ENCODE peak calls at places on chromosomes 16 and 17, in nine cellular contexts. One of them, this sample, is unnamed.

GRCh38 chr17:20975566-20975965 is 67.2 kb downstream of the USP22 start:
- DNase-seq in GM23248: peak; percentile 31
- DNase-seq in PC-3: peak; percentile 43
- DNase-seq in fibroblast of lung: no peak
- DNase-seq in neural progenitor cell: no peak
- DNase-seq in astrocyte: no peak
- DNase-seq in mammary epithelial cell: peak; percentile 74
- DNase-seq in HCT116: no peak
- DNase-seq in GM23338: no peak
- DNase-seq in this sample: no peak

GRCh38 chr16:68898026-68898425 is 54.7 kb downstream of the TANGO6 start:
- DNase-seq in PC-3: no peak
- DNase-seq in GM23338: no peak
- DNase-seq in GM23248: no peak
- DNase-seq in fibroblast of lung: no peak
- DNase-seq in HCT116: no peak
- DNase-seq in astrocyte: no peak
- DNase-seq in neural progenitor cell: no peak
- DNase-seq in mammary epithelial cell: no peak
- DNase-seq in this sample: no peak

GRCh38 chr16:84214451-84215066 is 23.6 kb downstream of the ADAD2 start:
- DNase-seq in HCT116: no peak
- DNase-seq in astrocyte: no peak
- DNase-seq in GM23338: no peak
- DNase-seq in PC-3: no peak
- DNase-seq in fibroblast of lung: no peak
- DNase-seq in mammary epithelial cell: no peak
- DNase-seq in neural progenitor cell: no peak
- DNase-seq in GM23248: no peak
- DNase-seq in this sample: no peak

GRCh38 chr16:24988593-24989338 is 26.4 kb downstream of the ARHGAP17 start:
- DNase-seq in astrocyte: peak; percentile 82
- DNase-seq in fibroblast of lung: peak; percentile 74
- DNase-seq in PC-3: peak; percentile 92
- DNase-seq in HCT116: peak; percentile 6
- DNase-seq in GM23248: peak; percentile 88
- DNase-seq in GM23338: no peak
- DNase-seq in neural progenitor cell: no peak
- DNase-seq in mammary epithelial cell: peak; percentile 82
- DNase-seq in this sample: peak; percentile 92

GRCh38 chr17:66353937-66354401 is 51.6 kb downstream of the PRKCA start:
- DNase-seq in GM23248: peak; percentile 46
- DNase-seq in fibroblast of lung: peak; percentile 57
- DNase-seq in mammary epithelial cell: no peak
- DNase-seq in PC-3: no peak
- DNase-seq in neural progenitor cell: no peak
- DNase-seq in GM23338: no peak
- DNase-seq in HCT116: no peak
- DNase-seq in astrocyte: peak; percentile 85
- DNase-seq in this sample: peak; percentile 79

GRCh38 chr16:57260294-57260929 is 15.4 kb downstream of the ARL2BP start:
- DNase-seq in HCT116: no peak
- DNase-seq in GM23248: peak; percentile 79
- DNase-seq in fibroblast of lung: peak; percentile 66
- DNase-seq in PC-3: peak; percentile 65
- DNase-seq in GM23338: peak; percentile 79
- DNase-seq in neural progenitor cell: peak; percentile 87
- DNase-seq in mammary epithelial cell: peak; percentile 84
- DNase-seq in astrocyte: peak; percentile 67
- DNase-seq in this sample: peak; percentile 98

GRCh38 chr17:20922128-20922670 is 120.6 kb downstream of the USP22 start:
- DNase-seq in fibroblast of lung: peak; percentile 55
- DNase-seq in PC-3: peak; percentile 23
- DNase-seq in astrocyte: peak; percentile 56
- DNase-seq in neural progenitor cell: no peak
- DNase-seq in GM23248: peak; percentile 66
- DNase-seq in GM23338: no peak
- DNase-seq in mammary epithelial cell: peak; percentile 37
- DNase-seq in HCT116: no peak
- DNase-seq in this sample: peak; percentile 18

GRCh38 chr16:12186774-12187335 is 210.3 kb downstream of the SNX29 start:
- DNase-seq in fibroblast of lung: peak; percentile 44
- DNase-seq in PC-3: peak; percentile 62
- DNase-seq in astrocyte: no peak
- DNase-seq in GM23248: peak; percentile 36
- DNase-seq in GM23338: no peak
- DNase-seq in mammary epithelial cell: peak; percentile 5
- DNase-seq in neural progenitor cell: no peak
- DNase-seq in HCT116: no peak
- DNase-seq in this sample: peak; percentile 52

GRCh38 chr16:75309156-75309555 is 57.7 kb upstream of the BCAR1 start:
- DNase-seq in mammary epithelial cell: no peak
- DNase-seq in PC-3: no peak
- DNase-seq in neural progenitor cell: peak; percentile 34
- DNase-seq in fibroblast of lung: no peak
- DNase-seq in astrocyte: no peak
- DNase-seq in GM23248: no peak
- DNase-seq in HCT116: no peak
- DNase-seq in GM23338: peak; percentile 35
- DNase-seq in this sample: no peak
- H4K20me1 ChIP-seq in mammary epithelial cell: no peaks in the 10 kb centered on the region
- H4K20me1 ChIP-seq in PC-3: no peaks in the 10 kb centered on the region
- H4K20me1 ChIP-seq in neural progenitor cell: peaks cover 13% of the 10 kb centered on the region
- H4K20me1 ChIP-seq in fibroblast of lung: no peaks in the 10 kb centered on the region
- H4K20me1 ChIP-seq in astrocyte: no peaks in the 10 kb centered on the region
- H4K20me1 ChIP-seq in GM23248: no peaks in the 10 kb centered on the region
- H4K20me1 ChIP-seq in HCT116: no peaks in the 10 kb centered on the region
- H4K20me1 ChIP-seq in GM23338: peaks cover 3% of the 10 kb centered on the region
- H4K20me1 ChIP-seq in this sample: no peaks in the 10 kb centered on the region

GRCh38 chr17:63138713-63139112 is 172.7 kb downstream of the TANC2 start:
- DNase-seq in fibroblast of lung: peak; percentile 22
- DNase-seq in mammary epithelial cell: no peak
- DNase-seq in astrocyte: peak; percentile 39
- DNase-seq in HCT116: no peak
- DNase-seq in GM23338: no peak
- DNase-seq in neural progenitor cell: no peak
- DNase-seq in GM23248: peak; percentile 28
- DNase-seq in PC-3: no peak
- DNase-seq in this sample: no peak
- H4K20me1 ChIP-seq in fibroblast of lung: no peaks in the 10 kb centered on the region
- H4K20me1 ChIP-seq in mammary epithelial cell: no peaks in the 10 kb centered on the region
- H4K20me1 ChIP-seq in astrocyte: peaks cover 27% of the 10 kb centered on the region
- H4K20me1 ChIP-seq in HCT116: no peaks in the 10 kb centered on the region
- H4K20me1 ChIP-seq in GM23338: no peaks in the 10 kb centered on the region
- H4K20me1 ChIP-seq in neural progenitor cell: no peaks in the 10 kb centered on the region
- H4K20me1 ChIP-seq in GM23248: no peaks in the 10 kb centered on the region
- H4K20me1 ChIP-seq in PC-3: no peaks in the 10 kb centered on the region
- H4K20me1 ChIP-seq in this sample: no peaks in the 10 kb centered on the region

GRCh38 chr16:22787456-22788189 is 26.3 kb upstream of the HS3ST2 start:
- DNase-seq in GM23338: no peak
- DNase-seq in fibroblast of lung: no peak
- DNase-seq in HCT116: no peak
- DNase-seq in GM23248: peak; percentile 91
- DNase-seq in mammary epithelial cell: peak; percentile 86
- DNase-seq in astrocyte: peak; percentile 12
- DNase-seq in neural progenitor cell: no peak
- DNase-seq in PC-3: peak; percentile 87
- DNase-seq in this sample: no peak

GRCh38 chr16:22784690-22785214 is 29.2 kb upstream of the HS3ST2 start:
- DNase-seq in GM23248: no peak
- DNase-seq in GM23338: no peak
- DNase-seq in astrocyte: no peak
- DNase-seq in PC-3: no peak
- DNase-seq in HCT116: no peak
- DNase-seq in mammary epithelial cell: peak; percentile 50
- DNase-seq in fibroblast of lung: no peak
- DNase-seq in neural progenitor cell: no peak
- DNase-seq in this sample: no peak

GRCh38 chr16:22786691-22787090 is 27.3 kb upstream of the HS3ST2 start:
- DNase-seq in astrocyte: no peak
- DNase-seq in neural progenitor cell: no peak
- DNase-seq in fibroblast of lung: no peak
- DNase-seq in HCT116: no peak
- DNase-seq in mammary epithelial cell: no peak
- DNase-seq in GM23338: no peak
- DNase-seq in GM23248: peak; percentile 15
- DNase-seq in PC-3: no peak
- DNase-seq in this sample: no peak

GRCh38 chr16:22786284-22786683 is 27.7 kb upstream of the HS3ST2 start:
- DNase-seq in GM23338: no peak
- DNase-seq in mammary epithelial cell: no peak
- DNase-seq in HCT116: no peak
- DNase-seq in PC-3: no peak
- DNase-seq in fibroblast of lung: no peak
- DNase-seq in astrocyte: no peak
- DNase-seq in neural progenitor cell: no peak
- DNase-seq in GM23248: no peak
- DNase-seq in this sample: no peak

GRCh38 chr16:22785552-22785951 is 28.4 kb upstream of the HS3ST2 start:
- DNase-seq in HCT116: no peak
- DNase-seq in PC-3: no peak
- DNase-seq in fibroblast of lung: no peak
- DNase-seq in mammary epithelial cell: no peak
- DNase-seq in neural progenitor cell: no peak
- DNase-seq in GM23248: no peak
- DNase-seq in astrocyte: no peak
- DNase-seq in GM23338: no peak
- DNase-seq in this sample: no peak
- H4K20me1 ChIP-seq in HCT116: no peaks in the 10 kb centered on the region
- H4K20me1 ChIP-seq in PC-3: no peaks in the 10 kb centered on the region
- H4K20me1 ChIP-seq in fibroblast of lung: no peaks in the 10 kb centered on the region
- H4K20me1 ChIP-seq in mammary epithelial cell: no peaks in the 10 kb centered on the region
- H4K20me1 ChIP-seq in neural progenitor cell: no peaks in the 10 kb centered on the region
- H4K20me1 ChIP-seq in GM23248: no peaks in the 10 kb centered on the region
- H4K20me1 ChIP-seq in astrocyte: no peaks in the 10 kb centered on the region
- H4K20me1 ChIP-seq in GM23338: no peaks in the 10 kb centered on the region
- H4K20me1 ChIP-seq in this sample: no peaks in the 10 kb centered on the region

GRCh38 chr16:20879175-20880053 is 20.7 kb downstream of the DCUN1D3 start:
- DNase-seq in GM23248: peak; percentile 58
- DNase-seq in PC-3: peak; percentile 35
- DNase-seq in neural progenitor cell: no peak
- DNase-seq in HCT116: no peak
- DNase-seq in GM23338: no peak
- DNase-seq in mammary epithelial cell: peak; percentile 61
- DNase-seq in fibroblast of lung: peak; percentile 62
- DNase-seq in astrocyte: peak; percentile 76
- DNase-seq in this sample: peak; percentile 80
- H4K20me1 ChIP-seq in GM23248: peaks cover 21% of the 10 kb centered on the region
- H4K20me1 ChIP-seq in PC-3: peaks cover 8% of the 10 kb centered on the region
- H4K20me1 ChIP-seq in neural progenitor cell: peaks cover 9% of the 10 kb centered on the region
- H4K20me1 ChIP-seq in HCT116: no peaks in the 10 kb centered on the region
- H4K20me1 ChIP-seq in GM23338: peaks cover 6% of the 10 kb centered on the region
- H4K20me1 ChIP-seq in mammary epithelial cell: no peaks in the 10 kb centered on the region
- H4K20me1 ChIP-seq in fibroblast of lung: no peaks in the 10 kb centered on the region
- H4K20me1 ChIP-seq in astrocyte: peaks cover 90% of the 10 kb centered on the region
- H4K20me1 ChIP-seq in this sample: peaks cover 4% of the 10 kb centered on the region

GRCh38 chr17:75371339-75371738 is 34.1 kb downstream of the GRB2 start:
- DNase-seq in GM23338: no peak
- DNase-seq in HCT116: no peak
- DNase-seq in mammary epithelial cell: no peak
- DNase-seq in astrocyte: no peak
- DNase-seq in fibroblast of lung: no peak
- DNase-seq in PC-3: no peak
- DNase-seq in GM23248: no peak
- DNase-seq in neural progenitor cell: no peak
- DNase-seq in this sample: no peak

GRCh38 chr17:75373290-75373689 is 32.2 kb downstream of the GRB2 start:
- DNase-seq in HCT116: no peak
- DNase-seq in astrocyte: no peak
- DNase-seq in mammary epithelial cell: no peak
- DNase-seq in GM23338: no peak
- DNase-seq in PC-3: no peak
- DNase-seq in GM23248: no peak
- DNase-seq in fibroblast of lung: no peak
- DNase-seq in neural progenitor cell: no peak
- DNase-seq in this sample: no peak

GRCh38 chr17:75370288-75370687 is 35.2 kb downstream of the GRB2 start:
- DNase-seq in astrocyte: no peak
- DNase-seq in neural progenitor cell: no peak
- DNase-seq in fibroblast of lung: no peak
- DNase-seq in PC-3: no peak
- DNase-seq in mammary epithelial cell: peak; percentile 46
- DNase-seq in GM23248: no peak
- DNase-seq in HCT116: no peak
- DNase-seq in GM23338: no peak
- DNase-seq in this sample: no peak

GRCh38 chr17:75367312-75367711 is 38.2 kb downstream of the GRB2 start:
- DNase-seq in HCT116: no peak
- DNase-seq in PC-3: peak; percentile 67
- DNase-seq in mammary epithelial cell: peak; percentile 78
- DNase-seq in neural progenitor cell: no peak
- DNase-seq in astrocyte: peak; percentile 65
- DNase-seq in fibroblast of lung: no peak
- DNase-seq in GM23248: peak; percentile 32
- DNase-seq in GM23338: no peak
- DNase-seq in this sample: no peak

DNA sequence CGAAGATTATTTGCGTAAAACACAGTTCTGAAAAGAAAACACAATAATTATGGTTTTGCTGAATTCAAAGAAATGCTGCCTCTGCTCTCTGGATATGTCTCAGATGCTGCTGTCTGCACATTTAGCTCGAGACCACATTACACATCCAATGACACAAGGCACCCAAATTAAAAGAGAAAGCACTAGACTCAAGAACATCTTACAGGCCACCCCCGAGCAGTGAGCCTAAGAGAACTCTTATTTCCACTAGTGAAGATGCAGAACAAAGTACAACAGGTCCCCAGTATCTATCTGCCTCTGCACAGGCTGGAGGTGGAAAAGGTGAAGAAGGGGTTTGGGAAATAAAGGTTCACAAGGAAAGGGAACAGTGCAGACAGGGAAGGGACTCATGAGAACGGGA is 33.5 kb downstream of the GRB2 start:
- DNase-seq in mammary epithelial cell: no peak
- DNase-seq in GM23248: no peak
- DNase-seq in fibroblast of lung: no peak
- DNase-seq in astrocyte: no peak
- DNase-seq in PC-3: no peak
- DNase-seq in GM23338: no peak
- DNase-seq in HCT116: no peak
- DNase-seq in neural progenitor cell: no peak
- DNase-seq in this sample: no peak
- H4K20me1 ChIP-seq in mammary epithelial cell: peaks cover 2% of the 10 kb centered on the region
- H4K20me1 ChIP-seq in GM23248: peaks cover 17% of the 10 kb centered on the region
- H4K20me1 ChIP-seq in fibroblast of lung: peaks cover 6% of the 10 kb centered on the region
- H4K20me1 ChIP-seq in astrocyte: peaks cover 92% of the 10 kb centered on the region
- H4K20me1 ChIP-seq in PC-3: peaks cover 25% of the 10 kb centered on the region
- H4K20me1 ChIP-seq in GM23338: peaks cover 53% of the 10 kb centered on the region
- H4K20me1 ChIP-seq in HCT116: peaks cover 28% of the 10 kb centered on the region
- H4K20me1 ChIP-seq in neural progenitor cell: peaks cover 78% of the 10 kb centered on the region
- H4K20me1 ChIP-seq in this sample: peaks cover 8% of the 10 kb centered on the region

GRCh38 chr16:723695-724094 is 2.5 kb downstream of the CCDC78 start:
- DNase-seq in fibroblast of lung: no peak
- DNase-seq in GM23248: no peak
- DNase-seq in mammary epithelial cell: no peak
- DNase-seq in HCT116: no peak
- DNase-seq in PC-3: no peak
- DNase-seq in GM23338: no peak
- DNase-seq in astrocyte: no peak
- DNase-seq in neural progenitor cell: no peak
- DNase-seq in this sample: no peak
- H4K20me1 ChIP-seq in fibroblast of lung: no peaks in the 10 kb centered on the region
- H4K20me1 ChIP-seq in GM23248: no peaks in the 10 kb centered on the region
- H4K20me1 ChIP-seq in mammary epithelial cell: no peaks in the 10 kb centered on the region
- H4K20me1 ChIP-seq in HCT116: no peaks in the 10 kb centered on the region
- H4K20me1 ChIP-seq in PC-3: no peaks in the 10 kb centered on the region
- H4K20me1 ChIP-seq in GM23338: no peaks in the 10 kb centered on the region
- H4K20me1 ChIP-seq in astrocyte: peaks cover 23% of the 10 kb centered on the region
- H4K20me1 ChIP-seq in neural progenitor cell: peaks cover 53% of the 10 kb centered on the region
- H4K20me1 ChIP-seq in this sample: no peaks in the 10 kb centered on the region

GRCh38 chr16:85460252-85460982 is 152.7 kb upstream of the GSE1 start:
- DNase-seq in neural progenitor cell: no peak
- DNase-seq in mammary epithelial cell: no peak
- DNase-seq in GM23248: no peak
- DNase-seq in PC-3: no peak
- DNase-seq in astrocyte: no peak
- DNase-seq in fibroblast of lung: peak; percentile 50
- DNase-seq in GM23338: peak; percentile 67
- DNase-seq in HCT116: no peak
- DNase-seq in this sample: no peak
- H4K20me1 ChIP-seq in neural progenitor cell: peaks cover 69% of the 10 kb centered on the region
- H4K20me1 ChIP-seq in mammary epithelial cell: no peaks in the 10 kb centered on the region
- H4K20me1 ChIP-seq in GM23248: no peaks in the 10 kb centered on the region
- H4K20me1 ChIP-seq in PC-3: no peaks in the 10 kb centered on the region
- H4K20me1 ChIP-seq in astrocyte: peaks cover 95% of the 10 kb centered on the region
- H4K20me1 ChIP-seq in fibroblast of lung: peaks cover 2% of the 10 kb centered on the region
- H4K20me1 ChIP-seq in GM23338: peaks cover 9% of the 10 kb centered on the region
- H4K20me1 ChIP-seq in HCT116: no peaks in the 10 kb centered on the region
- H4K20me1 ChIP-seq in this sample: no peaks in the 10 kb centered on the region